ENCODE peak calls at places on chromosome 2, in seven cellular contexts. R is GM23248, A is SK-N-MC, K is MG63, T is fibroblast of lung, E is HCT116, U is SJSA1. G is an unnamed sample.

GRCh38 chr2:160109939-160110673 is 47.7 kb upstream of the PLA2R1 start:
- DNase-seq in R (peak; percentile 90), A (peak; percentile 42), K (peak; percentile 60), T (peak; percentile 67), E (peak; percentile 59), U (peak; percentile 70), G (peak; percentile 57)

GRCh38 chr2:127786048-127786809 is 24.7 kb downstream of the WDR33 start:
- DNase-seq in R (no peak), A (no peak), K (no peak), T (no peak), E (no peak), U (no peak), G (no peak)

GRCh38 chr2:163610817-163611556 is 124.8 kb downstream of the FIGN start:
- DNase-seq in R (no peak), A (no peak), K (no peak), T (no peak), E (peak; percentile 6), U (no peak), G (no peak)

GRCh38 chr2:105398522-105399206 is at the start of gene FHL2:
- DNase-seq in R (peak; percentile 94), A (no peak), K (peak; percentile 90), T (peak; percentile 84), E (peak; percentile 48), U (peak; percentile 83), G (peak; percentile 59)

GRCh38 chr2:237422309-237422708 is 8.3 kb upstream of the COL6A3 start:
- DNase-seq in R (no peak), A (no peak), K (no peak), T (no peak), E (no peak), U (no peak), G (no peak)

GRCh38 chr2:128612628-128613027 is 294.0 kb upstream of the HS6ST1 start:
- DNase-seq in R (no peak), A (no peak), K (no peak), T (no peak), E (no peak), U (no peak), G (no peak)

GRCh38 chr2:111178296-111178695 is 57.6 kb downstream of the BCL2L11 start:
- DNase-seq in R (no peak), A (no peak), K (no peak), T (no peak), E (no peak), U (no peak), G (no peak)

GRCh38 chr2:14804912-14805311 is 172.4 kb downstream of the LRATD1 start:
- DNase-seq in R (no peak), A (no peak), K (no peak), T (no peak), E (no peak), U (no peak), G (no peak)

GRCh38 chr2:72917875-72918660 is 749 bp downstream of the EMX1 start:
- DNase-seq in R (no peak), A (no peak), K (peak; percentile 23), T (no peak), E (no peak), U (peak; percentile 33), G (no peak)

GRCh38 chr2:176130153-176130916 is 830 bp downstream of the HOXD8 start:
- DNase-seq in R (peak; percentile 86), A (no peak), K (peak; percentile 74), T (no peak), E (no peak), U (peak; percentile 64), G (no peak)

DNA sequence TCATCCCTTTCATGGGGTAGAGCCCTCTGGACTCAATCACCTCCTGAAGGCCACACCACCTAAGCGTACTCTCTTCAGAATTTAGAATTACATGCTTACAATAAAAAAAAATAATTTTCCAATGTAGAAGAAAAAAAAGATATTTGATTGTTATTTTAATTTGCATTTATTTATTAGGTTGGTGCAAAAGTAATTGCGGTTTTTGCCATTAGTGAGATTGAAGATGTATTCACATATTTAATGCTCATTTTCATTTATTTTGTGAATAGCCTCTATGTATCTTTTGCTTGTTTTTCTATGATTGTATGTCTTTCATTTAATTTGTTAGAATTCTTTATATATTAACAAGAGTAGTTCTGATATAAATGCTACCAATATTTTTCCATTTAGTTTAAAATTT is 220.5 kb downstream of the RND3 start:
- DNase-seq in R (no peak), A (no peak), K (no peak), T (no peak), E (no peak), U (no peak), G (no peak)
- H3K9me3 ChIP-seq in R (no peaks in the 10 kb centered on the region), A (no peaks in the 10 kb centered on the region), K (peaks cover 2% of the 10 kb centered on the region), T (no peaks in the 10 kb centered on the region), E (no peaks in the 10 kb centered on the region), U (no peaks in the 10 kb centered on the region), G (no peaks in the 10 kb centered on the region)

DNA sequence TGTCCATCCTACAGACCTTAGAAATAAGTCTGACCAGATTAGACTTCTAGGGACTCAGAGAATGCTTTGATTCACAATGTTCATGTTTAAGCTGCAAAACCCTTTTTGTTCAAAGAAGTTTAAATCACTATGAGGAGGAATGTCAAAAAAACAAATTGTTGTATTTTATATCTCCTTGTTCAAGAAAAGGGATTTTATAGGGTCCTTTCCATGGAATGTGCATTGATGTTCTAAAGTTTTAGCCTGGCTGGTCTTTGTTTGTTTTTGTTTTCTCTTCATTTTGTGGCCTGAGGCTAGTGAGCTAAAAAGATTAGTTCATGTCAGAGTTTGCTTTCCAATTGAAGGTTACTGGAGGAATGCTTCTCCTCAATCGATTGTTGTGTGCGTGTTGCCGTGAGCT is 77.2 kb downstream of the MGAT5 start:
- DNase-seq in R (no peak), A (no peak), K (no peak), T (no peak), E (no peak), U (no peak), G (no peak)
- H3K9me3 ChIP-seq in R (no peaks in the 10 kb centered on the region), A (no peaks in the 10 kb centered on the region), K (no peaks in the 10 kb centered on the region), T (no peaks in the 10 kb centered on the region), E (no peaks in the 10 kb centered on the region), U (no peaks in the 10 kb centered on the region), G (no peaks in the 10 kb centered on the region)

GRCh38 chr2:199490049-199490448 is 32.3 kb upstream of the SATB2 start:
- DNase-seq in R (no peak), A (no peak), K (no peak), T (no peak), E (no peak), U (no peak), G (no peak)
- H3K9me3 ChIP-seq in R (no peaks in the 10 kb centered on the region), A (no peaks in the 10 kb centered on the region), K (no peaks in the 10 kb centered on the region), T (no peaks in the 10 kb centered on the region), E (no peaks in the 10 kb centered on the region), U (no peaks in the 10 kb centered on the region), G (no peaks in the 10 kb centered on the region)

GRCh38 chr2:240422683-240423329 is 12.7 kb upstream of the GPC1 start:
- DNase-seq in R (no peak), A (no peak), K (no peak), T (no peak), E (no peak), U (no peak), G (no peak)

GRCh38 chr2:240425236-240425615 is 10.2 kb upstream of the GPC1 start:
- DNase-seq in R (no peak), A (no peak), K (no peak), T (no peak), E (no peak), U (peak; percentile 42), G (no peak)

GRCh38 chr2:240425697-240426096 is 9.8 kb upstream of the GPC1 start:
- DNase-seq in R (no peak), A (no peak), K (no peak), T (no peak), E (no peak), U (no peak), G (no peak)

GRCh38 chr2:240424341-240425235 is 10.9 kb upstream of the GPC1 start:
- DNase-seq in R (no peak), A (no peak), K (no peak), T (no peak), E (no peak), U (no peak), G (no peak)

DNA sequence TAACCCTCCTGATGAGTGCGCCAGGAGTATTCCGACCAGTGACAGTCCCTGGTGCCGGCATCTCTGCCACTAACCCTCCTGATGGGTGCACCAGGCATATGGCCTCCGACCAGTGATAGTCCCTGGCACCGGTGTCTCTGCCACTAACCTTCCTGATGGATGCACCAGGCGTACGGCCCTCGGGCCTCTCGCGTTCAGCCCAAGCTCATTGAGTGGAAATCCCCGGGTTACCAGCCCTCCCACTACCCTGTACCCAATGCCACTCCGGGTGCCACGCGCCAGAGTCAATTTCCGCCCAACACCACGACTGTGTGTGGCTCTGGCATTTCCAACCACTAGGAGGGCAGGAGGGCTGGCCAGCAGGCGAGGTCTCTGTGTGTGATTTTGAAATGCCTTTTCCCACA is 11.7 kb upstream of the GPC1 start:
- DNase-seq in R (no peak), A (no peak), K (no peak), T (no peak), E (no peak), U (peak; percentile 35), G (no peak)
- H3K9me3 ChIP-seq in R (no peaks in the 10 kb centered on the region), A (no peaks in the 10 kb centered on the region), K (peaks cover 4% of the 10 kb centered on the region), T (no peaks in the 10 kb centered on the region), E (peaks cover 20% of the 10 kb centered on the region), U (peaks cover 12% of the 10 kb centered on the region), G (peaks cover 40% of the 10 kb centered on the region)

DNA sequence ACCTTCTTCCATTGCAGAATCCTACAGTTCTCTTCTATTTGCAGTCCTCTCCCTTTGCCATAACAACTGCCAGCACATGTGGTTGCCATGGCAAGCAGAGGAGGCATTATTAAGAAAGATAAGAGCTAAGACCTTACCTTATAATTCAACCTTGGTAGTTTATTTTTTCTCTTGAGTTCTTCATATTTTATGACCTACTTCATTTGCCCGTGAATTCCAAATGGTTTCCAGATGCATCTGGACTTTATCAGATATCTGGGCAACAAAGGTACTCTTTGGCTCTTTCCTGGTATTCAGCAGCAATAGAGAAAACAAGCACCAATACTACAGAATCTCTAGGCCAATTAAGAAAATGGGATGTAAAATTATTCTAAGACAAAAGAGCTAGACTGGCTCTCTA is 524.0 kb downstream of the CMPK2 start:
- DNase-seq in R (no peak), A (no peak), K (no peak), T (no peak), E (no peak), U (no peak), G (no peak)
- H3K9me3 ChIP-seq in R (no peaks in the 10 kb centered on the region), A (no peaks in the 10 kb centered on the region), K (no peaks in the 10 kb centered on the region), T (no peaks in the 10 kb centered on the region), E (peaks cover 6% of the 10 kb centered on the region), U (peaks cover 5% of the 10 kb centered on the region), G (no peaks in the 10 kb centered on the region)